ENCODE peak calls at places on chromosome 5, in five cellular contexts. M is MCF 10A, Y is mucosa of descending colon, O is kidney epithelial cell, P is upper lobe of right lung. H is an unnamed sample.

GRCh38 chr5:82222597-82223574 is 55.3 kb downstream of the RPS23 start:
- DNase-seq in M (no peak), P (no peak), Y (no peak), O (no peak), H (no peak)

GRCh38 chr5:177370488-177371119 is 12.9 kb downstream of the RGS14 start:
- DNase-seq in P (peak; percentile 91), O (peak; percentile 65), Y (peak; percentile 92), M (peak; percentile 96), H (peak; percentile 56)

GRCh38 chr5:179422213-179422839 is 77.1 kb upstream of the ADAMTS2 start:
- DNase-seq in O (no peak), P (peak; percentile 42), Y (no peak), M (no peak), H (no peak)

GRCh38 chr5:147539053-147539452 is 29.2 kb upstream of the DPYSL3 start:
- DNase-seq in O (no peak), Y (no peak), P (no peak), M (peak; percentile 61), H (no peak)

GRCh38 chr5:141960449-141961323 is 2.7 kb upstream of the PCDH12 start:
- DNase-seq in M (peak; percentile 96), O (peak; percentile 34), Y (peak; percentile 89), P (peak; percentile 89), H (no peak)

GRCh38 chr5:13859285-13859684 is 85.2 kb downstream of the DNAH5 start:
- DNase-seq in P (no peak), O (no peak), M (peak; percentile 20), Y (no peak), H (no peak)

GRCh38 chr5:58497956-58498942 is 7.0 kb downstream of the GAPT start:
- DNase-seq in M (peak; percentile 58), P (no peak), O (no peak), Y (no peak), H (no peak)

GRCh38 chr5:39284552-39284951 is 65.2 kb upstream of the FYB1 start:
- DNase-seq in Y (no peak), M (no peak), O (no peak), P (no peak), H (no peak)

GRCh38 chr5:158758666-158759065 is 341.1 kb downstream of the EBF1 start:
- DNase-seq in Y (no peak), M (peak; percentile 18), P (no peak), O (no peak), H (no peak)

GRCh38 chr5:40447438-40447837 is 232.3 kb upstream of the PTGER4 start:
- DNase-seq in O (no peak), P (no peak), Y (no peak), M (peak; percentile 4), H (no peak)

GRCh38 chr5:91296691-91297143 is 86.4 kb downstream of the ARRDC3 start:
- DNase-seq in O (peak; percentile 69), Y (peak; percentile 66), M (peak; percentile 93), P (peak; percentile 89), H (peak; percentile 90)

GRCh38 chr5:160479926-160480325 is 58.3 kb downstream of the PTTG1 start:
- DNase-seq in P (no peak), Y (no peak), O (no peak), M (peak; percentile 38), H (no peak)

DNA sequence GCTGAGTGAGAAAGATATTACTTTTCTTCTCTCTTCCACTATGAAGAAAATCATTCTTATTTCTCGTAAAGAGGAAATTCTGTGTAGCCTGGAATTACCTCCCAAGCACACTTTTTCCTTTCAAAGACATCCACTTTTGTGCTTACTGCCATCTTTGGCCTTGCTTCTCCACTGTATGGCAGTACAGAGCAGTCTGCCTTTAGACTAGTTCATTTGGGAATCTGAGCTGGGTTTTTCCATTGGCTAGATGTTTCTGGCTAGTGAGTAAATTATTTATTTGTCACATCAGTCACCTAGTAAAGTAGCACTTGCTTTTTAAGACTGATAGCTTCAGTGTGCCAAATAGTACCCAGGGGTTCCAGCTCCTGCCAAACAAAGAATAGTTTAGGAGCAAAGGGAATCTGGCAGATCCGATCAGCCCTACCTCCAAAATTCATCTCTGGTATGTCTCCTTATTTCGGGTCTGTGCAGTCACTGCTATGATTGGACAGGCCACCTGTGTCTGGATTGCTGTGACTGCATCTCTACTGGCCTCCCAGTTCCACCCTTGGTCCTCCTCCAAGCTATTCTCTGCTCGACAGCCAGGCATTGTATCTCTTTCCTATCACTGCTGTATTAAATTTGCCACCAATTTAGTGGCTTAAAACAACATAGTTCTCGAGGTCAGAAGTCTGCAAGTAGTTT is 97.6 kb downstream of the NUDT12 start:
- DNase-seq in O (no peak), P (no peak), Y (no peak), M (no peak), H (no peak)
- TF ChIP-seq CTCF in O (no peak), P (no peak), Y (no peak), M (no peak), H (peak; percentile 36)

DNA sequence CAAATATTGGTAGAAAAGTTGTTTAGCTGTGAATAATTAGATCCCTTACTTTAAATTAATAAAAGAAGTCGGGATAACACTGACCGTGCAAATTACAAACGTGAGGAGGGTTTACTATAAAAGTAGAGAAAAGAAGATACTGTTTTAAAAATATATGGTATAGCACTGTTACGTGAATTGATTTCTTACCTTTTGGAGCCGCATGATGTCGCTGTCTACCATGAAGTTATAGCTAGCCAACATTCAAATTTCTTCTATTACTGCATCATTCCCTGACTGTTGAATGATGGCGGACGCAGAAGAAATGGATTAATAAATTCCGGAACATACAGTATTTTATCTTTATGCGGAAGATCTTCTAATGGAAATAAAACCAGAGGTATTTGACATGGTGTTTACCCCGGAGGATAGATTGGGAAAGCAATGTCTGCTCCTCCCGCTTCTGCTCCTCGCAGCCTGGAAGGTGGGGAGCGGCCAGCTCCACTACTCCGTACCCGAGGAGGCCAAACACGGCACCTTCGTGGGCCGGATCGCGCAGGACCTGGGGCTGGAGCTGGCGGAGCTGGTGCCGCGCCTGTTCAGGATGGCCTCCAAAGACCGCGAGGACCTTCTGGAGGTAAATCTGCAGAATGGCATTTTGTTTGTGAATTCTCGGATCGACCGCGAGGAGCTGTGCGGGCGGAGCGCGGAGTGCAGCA is at the start of gene PCDHA6:
- DNase-seq in O (no peak), Y (no peak), M (peak; percentile 48), P (no peak), H (no peak)
- TF ChIP-seq CTCF in O (no peak), Y (no peak), M (peak; percentile 37), P (no peak), H (peak; percentile 33)

GRCh38 chr5:174457141-174457678 is 267.2 kb upstream of the MSX2 start:
- DNase-seq in O (no peak), P (no peak), Y (no peak), M (no peak), H (no peak)
- TF ChIP-seq CTCF in O (no peak), P (no peak), Y (no peak), M (no peak), H (no peak)

DNA sequence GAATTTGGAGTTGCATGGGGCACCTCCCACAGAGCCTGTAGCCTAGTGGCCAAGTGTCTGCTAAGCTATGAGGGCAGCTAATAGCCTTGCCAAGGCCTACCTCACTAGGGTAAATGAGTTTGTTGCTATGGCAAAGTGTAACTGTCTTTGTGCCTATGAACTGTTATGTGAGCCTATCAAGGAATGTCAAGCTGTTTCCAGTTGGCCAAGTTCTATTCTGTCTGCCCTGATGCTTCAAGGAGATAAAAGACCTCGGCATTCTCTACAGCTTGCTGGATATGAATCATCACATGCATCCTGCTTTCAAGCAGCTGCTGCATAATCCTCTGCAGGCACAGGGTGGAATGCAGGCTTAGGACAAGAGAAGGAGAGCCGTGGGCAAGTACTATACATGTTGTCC is 69.8 kb upstream of the CCDC112 start:
- DNase-seq in P (no peak), M (peak; percentile 38), O (peak; percentile 93), Y (no peak), H (peak; percentile 47)
- TF ChIP-seq CTCF in P (no peak), M (no peak), O (no peak), Y (no peak), H (no peak)

GRCh38 chr5:103441523-103441922 is 121.1 kb downstream of the NUDT12 start:
- DNase-seq in Y (no peak), O (no peak), M (peak; percentile 4), P (no peak), H (no peak)
- TF ChIP-seq CTCF in Y (no peak), O (no peak), M (no peak), P (no peak), H (peak; percentile 53)

GRCh38 chr5:1134478-1134877 is 22.6 kb upstream of the SLC12A7 start:
- DNase-seq in O (no peak), M (no peak), Y (no peak), P (no peak), H (no peak)
- TF ChIP-seq CTCF in O (no peak), M (no peak), Y (no peak), P (no peak), H (no peak)

GRCh38 chr5:15598294-15598902 is 98.4 kb downstream of the FBXL7 start:
- DNase-seq in P (no peak), O (no peak), Y (no peak), M (peak; percentile 44), H (no peak)

GRCh38 chr5:15596936-15597335 is 97.0 kb downstream of the FBXL7 start:
- DNase-seq in Y (no peak), P (no peak), O (no peak), M (no peak), H (no peak)

GRCh38 chr5:15592728-15593127 is 92.7 kb downstream of the FBXL7 start:
- DNase-seq in O (no peak), P (no peak), M (no peak), Y (no peak), H (no peak)

GRCh38 chr5:15600035-15600434 is 100.1 kb downstream of the FBXL7 start:
- DNase-seq in M (no peak), O (no peak), Y (no peak), P (no peak), H (no peak)

GRCh38 chr5:15594922-15595568 is 95.1 kb downstream of the FBXL7 start:
- DNase-seq in Y (no peak), P (no peak), O (no peak), M (no peak), H (no peak)
- TF ChIP-seq CTCF in Y (no peak), P (no peak), O (no peak), M (no peak), H (no peak)

DNA sequence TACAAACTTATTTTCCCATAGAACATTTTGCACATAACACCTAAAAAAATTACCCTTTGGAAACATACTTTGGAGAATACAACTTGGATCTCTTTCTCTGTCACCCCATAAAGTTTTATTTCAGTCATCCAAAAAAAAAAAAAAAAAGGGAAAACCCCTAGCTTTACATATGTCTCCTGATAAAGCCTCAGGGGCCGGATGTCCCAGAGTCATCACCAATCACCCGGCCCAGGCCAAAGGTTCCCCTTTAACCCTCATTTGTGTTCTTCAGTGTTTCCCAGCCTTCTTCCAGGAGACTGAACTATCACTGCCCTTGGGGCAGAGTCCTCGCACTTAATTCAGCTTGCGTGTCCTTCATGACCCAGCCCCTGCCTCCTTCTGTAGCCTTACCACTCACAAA is 28.8 kb downstream of the ANXA6 start:
- DNase-seq in M (no peak), Y (no peak), O (no peak), P (no peak), H (no peak)
- TF ChIP-seq CTCF in M (no peak), Y (no peak), O (no peak), P (no peak), H (no peak)

GRCh38 chr5:36151434-36152323 is at the start of the genes LMBRD2 and SKP2:
- DNase-seq in O (peak; percentile 95), Y (peak; percentile 98), M (peak; percentile 98), P (peak; percentile 99), H (peak; percentile 70)
- TF ChIP-seq CTCF in O (no peak), Y (no peak), M (no peak), P (no peak), H (no peak)

H was measured in epithelial cell of proximal tubule.